ENCODE peak calls at places on chromosome 9, in eight cellular contexts. One of them, this sample, is unnamed.

GRCh38 chr9:71001780-71002386 is 119.5 kb downstream of the TRPM3 start:
- DNase-seq in HT1080: peak
- DNase-seq in suprapubic skin: no peak
- DNase-seq in activated T-helper 1 cell treated with anti-CD3 and anti-CD28 coated beads, Interleukin-12 subunit alpha, Interleukin-12 subunit beta, Interleukin-2, Interleukin-4 antibody, amounts not matched to agents 30 ng/mL and 10 ng/mL and 1 ng/mL, durations not matched to agents 14 hours and 24 hours and 36 hours: no peak
- DNase-seq in NCI-H1694: no peak
- DNase-seq in C1 segment of cervical spinal cord: no peak
- DNase-seq in NCI-H1436: peak
- DNase-seq in Peyer's patch: no peak
- DNase-seq in this sample: peak

GRCh38 chr9:135116892-135117680 is 29.6 kb downstream of the OLFM1 start:
- DNase-seq in HT1080: no peak
- DNase-seq in suprapubic skin: no peak
- DNase-seq in activated T-helper 1 cell treated with anti-CD3 and anti-CD28 coated beads, Interleukin-12 subunit alpha, Interleukin-12 subunit beta, Interleukin-2, Interleukin-4 antibody, amounts not matched to agents 30 ng/mL and 10 ng/mL and 1 ng/mL, durations not matched to agents 14 hours and 24 hours and 36 hours: no peak
- DNase-seq in NCI-H1694: no peak
- DNase-seq in C1 segment of cervical spinal cord: no peak
- DNase-seq in NCI-H1436: no peak
- DNase-seq in Peyer's patch: no peak
- DNase-seq in this sample: no peak

GRCh38 chr9:88302579-88303324 is 85.5 kb upstream of the SPIN1 start:
- DNase-seq in HT1080: no peak
- DNase-seq in suprapubic skin: no peak
- DNase-seq in activated T-helper 1 cell treated with anti-CD3 and anti-CD28 coated beads, Interleukin-12 subunit alpha, Interleukin-12 subunit beta, Interleukin-2, Interleukin-4 antibody, amounts not matched to agents 30 ng/mL and 10 ng/mL and 1 ng/mL, durations not matched to agents 14 hours and 24 hours and 36 hours: no peak
- DNase-seq in NCI-H1694: no peak
- DNase-seq in C1 segment of cervical spinal cord: no peak
- DNase-seq in NCI-H1436: no peak
- DNase-seq in Peyer's patch: no peak
- DNase-seq in this sample: no peak

GRCh38 chr9:93587651-93588347 is 11.4 kb downstream of the PHF2 start:
- DNase-seq in HT1080: no peak
- DNase-seq in suprapubic skin: peak
- DNase-seq in activated T-helper 1 cell treated with anti-CD3 and anti-CD28 coated beads, Interleukin-12 subunit alpha, Interleukin-12 subunit beta, Interleukin-2, Interleukin-4 antibody, amounts not matched to agents 30 ng/mL and 10 ng/mL and 1 ng/mL, durations not matched to agents 14 hours and 24 hours and 36 hours: no peak
- DNase-seq in NCI-H1694: no peak
- DNase-seq in C1 segment of cervical spinal cord: no peak
- DNase-seq in NCI-H1436: no peak
- DNase-seq in Peyer's patch: peak
- DNase-seq in this sample: no peak

GRCh38 chr9:4508246-4508906 is 18.1 kb downstream of the SLC1A1 start:
- DNase-seq in HT1080: peak
- DNase-seq in suprapubic skin: no peak
- DNase-seq in activated T-helper 1 cell treated with anti-CD3 and anti-CD28 coated beads, Interleukin-12 subunit alpha, Interleukin-12 subunit beta, Interleukin-2, Interleukin-4 antibody, amounts not matched to agents 30 ng/mL and 10 ng/mL and 1 ng/mL, durations not matched to agents 14 hours and 24 hours and 36 hours: no peak
- DNase-seq in NCI-H1694: no peak
- DNase-seq in C1 segment of cervical spinal cord: no peak
- DNase-seq in NCI-H1436: no peak
- DNase-seq in Peyer's patch: peak
- DNase-seq in this sample: no peak

GRCh38 chr9:35967042-35967441 is 9.1 kb upstream of the OR2S2 start:
- DNase-seq in HT1080: no peak
- DNase-seq in suprapubic skin: no peak
- DNase-seq in activated T-helper 1 cell treated with anti-CD3 and anti-CD28 coated beads, Interleukin-12 subunit alpha, Interleukin-12 subunit beta, Interleukin-2, Interleukin-4 antibody, amounts not matched to agents 30 ng/mL and 10 ng/mL and 1 ng/mL, durations not matched to agents 14 hours and 24 hours and 36 hours: no peak
- DNase-seq in NCI-H1694: no peak
- DNase-seq in C1 segment of cervical spinal cord: no peak
- DNase-seq in NCI-H1436: no peak
- DNase-seq in Peyer's patch: no peak
- DNase-seq in this sample: no peak

GRCh38 chr9:90870646-90871326 is 69.2 kb downstream of the SYK start:
- DNase-seq in HT1080: no peak
- DNase-seq in suprapubic skin: no peak
- DNase-seq in activated T-helper 1 cell treated with anti-CD3 and anti-CD28 coated beads, Interleukin-12 subunit alpha, Interleukin-12 subunit beta, Interleukin-2, Interleukin-4 antibody, amounts not matched to agents 30 ng/mL and 10 ng/mL and 1 ng/mL, durations not matched to agents 14 hours and 24 hours and 36 hours: no peak
- DNase-seq in NCI-H1694: peak
- DNase-seq in C1 segment of cervical spinal cord: no peak
- DNase-seq in NCI-H1436: no peak
- DNase-seq in Peyer's patch: no peak
- DNase-seq in this sample: no peak

GRCh38 chr9:135839516-135839915 is 67.8 kb downstream of the CAMSAP1 start:
- DNase-seq in HT1080: no peak
- DNase-seq in suprapubic skin: no peak
- DNase-seq in activated T-helper 1 cell treated with anti-CD3 and anti-CD28 coated beads, Interleukin-12 subunit alpha, Interleukin-12 subunit beta, Interleukin-2, Interleukin-4 antibody, amounts not matched to agents 30 ng/mL and 10 ng/mL and 1 ng/mL, durations not matched to agents 14 hours and 24 hours and 36 hours: no peak
- DNase-seq in NCI-H1694: no peak
- DNase-seq in C1 segment of cervical spinal cord: no peak
- DNase-seq in NCI-H1436: no peak
- DNase-seq in Peyer's patch: no peak
- DNase-seq in this sample: no peak

GRCh38 chr9:3758816-3759576 is 233.2 kb upstream of the RFX3 start:
- DNase-seq in HT1080: peak
- DNase-seq in suprapubic skin: no peak
- DNase-seq in activated T-helper 1 cell treated with anti-CD3 and anti-CD28 coated beads, Interleukin-12 subunit alpha, Interleukin-12 subunit beta, Interleukin-2, Interleukin-4 antibody, amounts not matched to agents 30 ng/mL and 10 ng/mL and 1 ng/mL, durations not matched to agents 14 hours and 24 hours and 36 hours: peak
- DNase-seq in NCI-H1694: no peak
- DNase-seq in C1 segment of cervical spinal cord: no peak
- DNase-seq in NCI-H1436: no peak
- DNase-seq in Peyer's patch: no peak
- DNase-seq in this sample: no peak

GRCh38 chr9:75197521-75197920 is 109.2 kb downstream of the OSTF1 start:
- DNase-seq in HT1080: no peak
- DNase-seq in suprapubic skin: no peak
- DNase-seq in activated T-helper 1 cell treated with anti-CD3 and anti-CD28 coated beads, Interleukin-12 subunit alpha, Interleukin-12 subunit beta, Interleukin-2, Interleukin-4 antibody, amounts not matched to agents 30 ng/mL and 10 ng/mL and 1 ng/mL, durations not matched to agents 14 hours and 24 hours and 36 hours: no peak
- DNase-seq in NCI-H1694: no peak
- DNase-seq in C1 segment of cervical spinal cord: no peak
- DNase-seq in NCI-H1436: no peak
- DNase-seq in Peyer's patch: no peak
- DNase-seq in this sample: no peak

GRCh38 chr9:70954126-70954525 is 167.3 kb downstream of the TRPM3 start:
- DNase-seq in HT1080: peak
- DNase-seq in suprapubic skin: no peak
- DNase-seq in activated T-helper 1 cell treated with anti-CD3 and anti-CD28 coated beads, Interleukin-12 subunit alpha, Interleukin-12 subunit beta, Interleukin-2, Interleukin-4 antibody, amounts not matched to agents 30 ng/mL and 10 ng/mL and 1 ng/mL, durations not matched to agents 14 hours and 24 hours and 36 hours: no peak
- DNase-seq in NCI-H1694: no peak
- DNase-seq in C1 segment of cervical spinal cord: no peak
- DNase-seq in NCI-H1436: no peak
- DNase-seq in Peyer's patch: no peak
- DNase-seq in this sample: no peak

GRCh38 chr9:128550770-128551651 is 1.4 kb upstream of the SPTAN1 start:
- DNase-seq in HT1080: no peak
- DNase-seq in suprapubic skin: no peak
- DNase-seq in activated T-helper 1 cell treated with anti-CD3 and anti-CD28 coated beads, Interleukin-12 subunit alpha, Interleukin-12 subunit beta, Interleukin-2, Interleukin-4 antibody, amounts not matched to agents 30 ng/mL and 10 ng/mL and 1 ng/mL, durations not matched to agents 14 hours and 24 hours and 36 hours: no peak
- DNase-seq in NCI-H1694: peak
- DNase-seq in C1 segment of cervical spinal cord: peak
- DNase-seq in NCI-H1436: no peak
- DNase-seq in Peyer's patch: no peak
- DNase-seq in this sample: no peak

GRCh38 chr9:107173422-107174180 is 109.5 kb upstream of the RAD23B start:
- DNase-seq in HT1080: no peak
- DNase-seq in suprapubic skin: no peak
- DNase-seq in activated T-helper 1 cell treated with anti-CD3 and anti-CD28 coated beads, Interleukin-12 subunit alpha, Interleukin-12 subunit beta, Interleukin-2, Interleukin-4 antibody, amounts not matched to agents 30 ng/mL and 10 ng/mL and 1 ng/mL, durations not matched to agents 14 hours and 24 hours and 36 hours: no peak
- DNase-seq in NCI-H1694: no peak
- DNase-seq in C1 segment of cervical spinal cord: no peak
- DNase-seq in NCI-H1436: no peak
- DNase-seq in Peyer's patch: no peak
- DNase-seq in this sample: no peak

GRCh38 chr9:26296910-26297309 is 595.7 kb downstream of the CAAP1 start:
- DNase-seq in HT1080: peak
- DNase-seq in suprapubic skin: no peak
- DNase-seq in activated T-helper 1 cell treated with anti-CD3 and anti-CD28 coated beads, Interleukin-12 subunit alpha, Interleukin-12 subunit beta, Interleukin-2, Interleukin-4 antibody, amounts not matched to agents 30 ng/mL and 10 ng/mL and 1 ng/mL, durations not matched to agents 14 hours and 24 hours and 36 hours: no peak
- DNase-seq in NCI-H1694: no peak
- DNase-seq in C1 segment of cervical spinal cord: no peak
- DNase-seq in NCI-H1436: no peak
- DNase-seq in Peyer's patch: no peak
- DNase-seq in this sample: no peak

This sample was measured in progenitor cell of endocrine pancreas.